ENCODE peak calls at places on chromosomes 2 and 18, in six cellular contexts. One of them, this sample, is unnamed.

GRCh38 chr2:147740211-147740927 is 104.5 kb upstream of the ACVR2A start:
- DNase-seq in A549: no peak
- DNase-seq in CD8-positive, alpha-beta T cell: no peak
- DNase-seq in progenitor cell of endocrine pancreas: no peak
- DNase-seq in spleen: no peak
- DNase-seq in choroid plexus epithelial cell: no peak
- DNase-seq in this sample: no peak

GRCh38 chr2:227376911-227377396 is 2.2 kb downstream of the TM4SF20 start:
- DNase-seq in A549: no peak
- DNase-seq in CD8-positive, alpha-beta T cell: no peak
- DNase-seq in progenitor cell of endocrine pancreas: no peak
- DNase-seq in spleen: no peak
- DNase-seq in choroid plexus epithelial cell: peak; percentile 50
- DNase-seq in this sample: peak; percentile 47

GRCh38 chr2:71816815-71817214 is 330.8 kb downstream of the CYP26B1 start:
- DNase-seq in A549: no peak
- DNase-seq in CD8-positive, alpha-beta T cell: no peak
- DNase-seq in progenitor cell of endocrine pancreas: no peak
- DNase-seq in spleen: no peak
- DNase-seq in choroid plexus epithelial cell: no peak
- DNase-seq in this sample: no peak

GRCh38 chr18:60277855-60278480 is 94.6 kb downstream of the MC4R start:
- DNase-seq in A549: no peak
- DNase-seq in CD8-positive, alpha-beta T cell: no peak
- DNase-seq in progenitor cell of endocrine pancreas: no peak
- DNase-seq in spleen: no peak
- DNase-seq in choroid plexus epithelial cell: peak; percentile 52
- DNase-seq in this sample: no peak

GRCh38 chr18:9348079-9348671 is 13.6 kb downstream of the TWSG1 start:
- DNase-seq in A549: no peak
- DNase-seq in CD8-positive, alpha-beta T cell: no peak
- DNase-seq in progenitor cell of endocrine pancreas: no peak
- DNase-seq in spleen: no peak
- DNase-seq in choroid plexus epithelial cell: peak; percentile 74
- DNase-seq in this sample: peak; percentile 9

GRCh38 chr2:169845016-169845415 is 17.8 kb downstream of the UBR3 start:
- DNase-seq in A549: no peak
- DNase-seq in CD8-positive, alpha-beta T cell: no peak
- DNase-seq in progenitor cell of endocrine pancreas: no peak
- DNase-seq in spleen: no peak
- DNase-seq in choroid plexus epithelial cell: no peak
- DNase-seq in this sample: no peak

GRCh38 chr2:77521931-77522470 is at the start of gene LRRTM4:
- DNase-seq in A549: no peak
- DNase-seq in CD8-positive, alpha-beta T cell: no peak
- DNase-seq in progenitor cell of endocrine pancreas: no peak
- DNase-seq in spleen: no peak
- DNase-seq in choroid plexus epithelial cell: no peak
- DNase-seq in this sample: peak; percentile 4

GRCh38 chr2:173963323-173963816 is 1.8 kb downstream of the SP3 start:
- DNase-seq in A549: peak; percentile 51
- DNase-seq in CD8-positive, alpha-beta T cell: peak; percentile 57
- DNase-seq in progenitor cell of endocrine pancreas: no peak
- DNase-seq in spleen: no peak
- DNase-seq in choroid plexus epithelial cell: peak; percentile 86
- DNase-seq in this sample: peak; percentile 72

GRCh38 chr2:120842456-120843439 is 107.1 kb downstream of the GLI2 start:
- DNase-seq in A549: no peak
- DNase-seq in CD8-positive, alpha-beta T cell: no peak
- DNase-seq in progenitor cell of endocrine pancreas: no peak
- DNase-seq in spleen: peak; percentile 59
- DNase-seq in choroid plexus epithelial cell: peak; percentile 73
- DNase-seq in this sample: no peak

GRCh38 chr2:165794520-165794882 is 454 bp upstream of the GALNT3 start:
- DNase-seq in A549: no peak
- DNase-seq in CD8-positive, alpha-beta T cell: peak; percentile 46
- DNase-seq in progenitor cell of endocrine pancreas: no peak
- DNase-seq in spleen: peak; percentile 92
- DNase-seq in choroid plexus epithelial cell: peak; percentile 55
- DNase-seq in this sample: peak; percentile 81

GRCh38 chr2:38245114-38245641 is 131.9 kb downstream of the ATL2 start:
- DNase-seq in A549: no peak
- DNase-seq in CD8-positive, alpha-beta T cell: no peak
- DNase-seq in progenitor cell of endocrine pancreas: no peak
- DNase-seq in spleen: no peak
- DNase-seq in choroid plexus epithelial cell: no peak
- DNase-seq in this sample: peak; percentile 39

GRCh38 chr2:64238799-64239198 is 94.6 kb upstream of the PELI1 start:
- DNase-seq in A549: no peak
- DNase-seq in CD8-positive, alpha-beta T cell: no peak
- DNase-seq in progenitor cell of endocrine pancreas: no peak
- DNase-seq in spleen: no peak
- DNase-seq in choroid plexus epithelial cell: no peak
- DNase-seq in this sample: no peak

GRCh38 chr2:64244049-64244446 is 99.8 kb upstream of the PELI1 start:
- DNase-seq in A549: no peak
- DNase-seq in CD8-positive, alpha-beta T cell: no peak
- DNase-seq in progenitor cell of endocrine pancreas: no peak
- DNase-seq in spleen: no peak
- DNase-seq in choroid plexus epithelial cell: no peak
- DNase-seq in this sample: peak; percentile 65

DNA sequence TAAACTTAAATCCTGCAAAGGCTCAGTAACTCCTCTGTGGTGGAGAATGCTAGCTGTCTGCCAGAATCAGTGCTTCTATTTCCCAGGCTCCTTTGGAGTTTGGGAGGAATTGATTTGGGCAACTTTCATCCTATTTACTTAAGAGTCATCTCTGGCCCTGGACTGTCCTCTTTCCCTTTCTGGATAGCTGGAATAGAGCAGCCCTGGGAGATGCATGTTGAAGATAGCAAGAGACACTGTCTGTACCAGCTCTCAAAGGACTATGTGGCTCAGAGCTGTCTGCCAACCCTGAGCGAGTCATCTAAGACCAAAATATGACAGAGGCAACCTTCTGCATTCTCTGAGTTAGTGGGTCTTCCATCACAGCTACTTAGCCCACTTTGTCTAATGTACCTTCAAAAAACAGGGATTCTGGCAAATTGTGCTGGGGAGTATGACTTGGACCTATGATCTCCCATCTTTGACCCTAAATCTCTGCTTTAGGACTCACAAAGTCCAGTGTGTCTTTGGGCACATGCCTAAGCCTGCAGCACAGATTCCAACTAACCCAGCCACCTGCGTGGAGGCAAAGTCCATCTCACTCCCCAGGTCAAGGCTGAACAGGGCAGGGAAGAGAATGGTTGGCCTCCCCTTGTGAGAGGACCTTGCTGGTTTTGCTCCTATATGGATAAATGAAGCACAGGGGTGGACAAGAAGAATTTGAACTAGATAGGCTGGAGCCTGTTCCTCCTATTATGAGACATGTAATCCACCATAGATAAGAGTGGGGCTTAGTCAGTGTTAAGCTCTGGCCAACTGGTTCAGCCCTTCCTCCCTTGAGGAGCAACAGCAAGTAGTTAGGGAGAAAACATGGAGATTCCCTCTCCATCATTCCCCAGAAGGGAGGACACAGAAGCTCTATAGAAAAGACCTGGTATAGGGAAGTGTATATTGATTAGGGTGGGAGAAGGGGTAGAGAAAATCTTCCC is 99.1 kb upstream of the PELI1 start:
- DNase-seq in A549: no peak
- DNase-seq in CD8-positive, alpha-beta T cell: no peak
- DNase-seq in progenitor cell of endocrine pancreas: no peak
- DNase-seq in spleen: no peak
- DNase-seq in choroid plexus epithelial cell: no peak
- DNase-seq in this sample: peak; percentile 16
- TF ChIP-seq CTCF in A549: no peak
- TF ChIP-seq CTCF in CD8-positive, alpha-beta T cell: no peak
- TF ChIP-seq CTCF in progenitor cell of endocrine pancreas: no peak
- TF ChIP-seq CTCF in spleen: no peak
- TF ChIP-seq CTCF in choroid plexus epithelial cell: no peak
- TF ChIP-seq CTCF in this sample: no peak

DNA sequence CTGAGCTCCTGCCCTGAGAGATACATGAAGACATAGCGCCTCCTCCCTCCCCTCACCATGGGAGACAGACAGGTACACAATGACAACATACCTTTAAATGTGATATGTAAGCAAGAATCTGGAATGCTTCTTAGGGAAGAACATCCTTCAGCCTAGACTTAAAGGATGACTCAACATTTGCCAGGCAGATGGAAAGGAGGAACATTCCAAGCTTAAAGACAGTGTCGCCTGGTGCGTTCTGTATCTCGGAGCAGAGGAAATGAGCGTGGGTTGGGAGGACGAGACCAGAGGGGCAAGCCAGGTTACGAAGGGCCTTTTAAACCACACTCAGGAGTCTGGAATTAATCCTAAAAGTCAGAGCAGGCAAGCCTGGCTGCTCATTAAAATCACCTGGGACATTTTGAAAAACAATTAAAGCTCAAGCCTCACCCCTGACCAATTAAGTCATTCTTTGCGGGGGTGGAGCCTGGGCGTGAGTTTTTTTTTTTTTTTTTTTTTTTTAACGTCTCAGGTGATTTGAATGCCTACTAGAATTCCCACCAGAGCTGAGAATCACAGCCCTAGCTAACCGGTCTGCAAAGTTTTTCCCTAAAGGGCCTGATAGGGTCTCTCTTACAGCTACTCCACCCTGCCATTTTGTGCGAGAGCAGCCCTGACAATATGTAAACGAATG is 131.2 kb upstream of the SEC11C start:
- DNase-seq in A549: peak; percentile 77
- DNase-seq in CD8-positive, alpha-beta T cell: no peak
- DNase-seq in progenitor cell of endocrine pancreas: no peak
- DNase-seq in spleen: no peak
- DNase-seq in choroid plexus epithelial cell: peak; percentile 67
- DNase-seq in this sample: peak; percentile 76
- TF ChIP-seq CTCF in A549: peak; percentile 18
- TF ChIP-seq CTCF in CD8-positive, alpha-beta T cell: no peak
- TF ChIP-seq CTCF in progenitor cell of endocrine pancreas: no peak
- TF ChIP-seq CTCF in spleen: no peak
- TF ChIP-seq CTCF in choroid plexus epithelial cell: no peak
- TF ChIP-seq CTCF in this sample: no peak

DNA sequence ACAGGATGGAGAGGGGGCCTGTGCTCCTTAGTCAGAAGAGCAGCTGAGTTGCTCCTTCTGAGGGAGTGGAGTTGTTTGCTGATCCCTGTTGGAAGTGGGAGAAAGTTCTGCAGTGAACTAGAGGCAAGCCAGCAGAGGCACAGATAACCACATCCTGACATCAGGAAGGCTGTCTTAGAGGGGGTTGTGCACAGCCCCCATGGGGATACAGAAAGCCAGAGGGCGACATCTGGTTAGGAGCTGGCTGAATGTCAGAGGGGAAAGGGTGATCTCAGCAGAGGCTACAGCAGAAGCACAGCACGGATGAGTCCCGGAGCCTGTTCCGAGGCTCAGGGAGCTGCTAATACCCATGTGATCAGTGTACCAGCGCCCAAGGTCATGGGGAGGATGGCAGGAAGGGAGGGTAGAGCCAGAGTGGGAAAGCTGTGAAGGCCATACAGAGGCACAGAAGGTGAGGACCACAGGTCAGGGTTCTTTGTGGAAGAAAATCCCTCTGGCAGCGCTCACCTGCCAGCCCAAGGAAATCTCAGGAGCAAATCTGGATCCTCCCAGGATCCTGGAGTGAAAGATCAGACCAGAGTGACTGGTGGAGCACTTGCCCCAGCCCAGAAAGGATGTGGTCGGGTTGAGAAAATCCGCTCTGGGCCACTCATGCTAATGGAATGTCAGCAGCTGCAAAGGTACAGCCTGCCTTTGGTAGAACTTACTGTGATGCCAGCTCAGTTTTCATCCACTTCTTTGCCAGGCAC is 111.8 kb downstream of the STPG4 start:
- DNase-seq in A549: peak; percentile 96
- DNase-seq in CD8-positive, alpha-beta T cell: no peak
- DNase-seq in progenitor cell of endocrine pancreas: no peak
- DNase-seq in spleen: peak; percentile 82
- DNase-seq in choroid plexus epithelial cell: peak; percentile 94
- DNase-seq in this sample: peak; percentile 94
- TF ChIP-seq CTCF in A549: no peak
- TF ChIP-seq CTCF in CD8-positive, alpha-beta T cell: no peak
- TF ChIP-seq CTCF in progenitor cell of endocrine pancreas: no peak
- TF ChIP-seq CTCF in spleen: no peak
- TF ChIP-seq CTCF in choroid plexus epithelial cell: peak; percentile 7
- TF ChIP-seq CTCF in this sample: no peak

DNA sequence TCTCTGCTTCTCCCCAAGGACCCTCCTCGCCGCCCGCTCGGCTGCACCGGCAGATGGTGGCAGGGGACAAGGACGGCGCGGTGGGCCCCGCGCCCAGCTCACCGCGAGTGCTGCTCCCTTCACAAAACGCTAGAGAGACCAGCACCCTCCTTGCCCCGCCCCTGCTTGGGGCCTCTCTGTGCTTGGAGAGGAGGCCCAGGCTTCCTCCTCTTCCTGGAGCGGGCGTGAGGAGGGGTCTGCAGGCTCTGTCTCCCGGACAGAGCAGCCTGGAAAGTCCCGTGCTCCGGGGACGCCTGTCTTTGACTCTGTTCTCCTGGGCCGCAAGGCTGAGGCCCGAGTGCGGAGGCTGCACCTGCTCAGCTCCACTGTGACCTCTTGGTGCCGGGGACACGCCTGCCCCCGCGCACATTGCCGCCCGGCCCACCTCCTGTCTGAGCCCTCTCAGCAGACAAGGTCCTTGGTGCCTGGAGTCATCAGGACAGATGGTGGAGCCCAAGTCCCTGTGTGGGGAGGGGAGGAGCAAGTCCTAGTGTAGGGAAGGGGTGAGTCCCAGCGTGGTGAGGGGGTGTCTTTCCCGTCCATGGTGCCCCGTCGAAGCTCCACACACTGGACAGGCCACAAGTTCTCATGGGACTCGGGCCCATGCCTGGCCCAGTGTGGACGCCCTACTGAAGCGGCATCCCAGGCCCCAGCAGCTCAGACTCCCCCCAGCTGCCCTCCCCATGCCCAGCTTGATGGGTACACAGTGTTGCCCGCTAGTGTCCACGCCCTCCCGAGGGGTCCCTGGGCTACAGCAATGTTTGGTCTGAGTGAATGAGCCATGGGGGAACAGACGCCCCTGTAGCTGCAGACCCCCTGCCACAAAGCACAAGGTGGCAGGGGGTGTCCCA is 33.8 kb downstream of the RTP5 start:
- DNase-seq in A549: no peak
- DNase-seq in CD8-positive, alpha-beta T cell: no peak
- DNase-seq in progenitor cell of endocrine pancreas: no peak
- DNase-seq in spleen: peak; percentile 64
- DNase-seq in choroid plexus epithelial cell: no peak
- DNase-seq in this sample: no peak
- TF ChIP-seq CTCF in A549: no peak
- TF ChIP-seq CTCF in CD8-positive, alpha-beta T cell: no peak
- TF ChIP-seq CTCF in progenitor cell of endocrine pancreas: no peak
- TF ChIP-seq CTCF in spleen: no peak
- TF ChIP-seq CTCF in choroid plexus epithelial cell: no peak
- TF ChIP-seq CTCF in this sample: no peak